ENCODE peak calls at places on chromosomes 5 and 9, in five cellular contexts. One of them, this sample, is unnamed.

GRCh38 chr9:114681594-114682332 is at the start of gene TEX48:
- DNase-seq in AG08396: peak; percentile 49
- DNase-seq in NCI-H1417: peak; percentile 84
- DNase-seq in activated T-helper 1 cell treated with Interleukin-2 at 50 U/mL for 16 hours: peak; percentile 63
- DNase-seq in frontal cortex: no peak
- DNase-seq in this sample: peak; percentile 73

GRCh38 chr9:114694719-114695269 is 12.8 kb upstream of the TEX48 start:
- DNase-seq in NCI-H1417: no peak
- DNase-seq in activated T-helper 1 cell treated with Interleukin-2 at 50 U/mL for 16 hours: no peak
- DNase-seq in AG08396: no peak
- DNase-seq in frontal cortex: no peak
- DNase-seq in this sample: no peak

GRCh38 chr5:94613583-94613982 is 4.8 kb downstream of the KIAA0825 start:
- DNase-seq in frontal cortex: no peak
- DNase-seq in activated T-helper 1 cell treated with Interleukin-2 at 50 U/mL for 16 hours: no peak
- DNase-seq in NCI-H1417: peak; percentile 16
- DNase-seq in AG08396: no peak
- DNase-seq in this sample: peak; percentile 5

GRCh38 chr5:150156033-150156381 is 362 bp upstream of the PDGFRB start:
- DNase-seq in NCI-H1417: peak; percentile 42
- DNase-seq in AG08396: no peak
- DNase-seq in frontal cortex: no peak
- DNase-seq in activated T-helper 1 cell treated with Interleukin-2 at 50 U/mL for 16 hours: no peak
- DNase-seq in this sample: no peak

GRCh38 chr5:62691946-62692345 is 113.3 kb downstream of the LRRC70 start:
- DNase-seq in AG08396: no peak
- DNase-seq in activated T-helper 1 cell treated with Interleukin-2 at 50 U/mL for 16 hours: no peak
- DNase-seq in frontal cortex: no peak
- DNase-seq in NCI-H1417: no peak
- DNase-seq in this sample: no peak

GRCh38 chr5:130141689-130142320 is 237.5 kb downstream of the CHSY3 start:
- DNase-seq in AG08396: peak; percentile 10
- DNase-seq in activated T-helper 1 cell treated with Interleukin-2 at 50 U/mL for 16 hours: no peak
- DNase-seq in NCI-H1417: peak; percentile 46
- DNase-seq in frontal cortex: no peak
- DNase-seq in this sample: peak; percentile 36

GRCh38 chr5:150243590-150243989 is 46.0 kb downstream of the CAMK2A start:
- DNase-seq in activated T-helper 1 cell treated with Interleukin-2 at 50 U/mL for 16 hours: no peak
- DNase-seq in AG08396: no peak
- DNase-seq in frontal cortex: no peak
- DNase-seq in NCI-H1417: no peak
- DNase-seq in this sample: no peak

GRCh38 chr5:175895701-175896102 is 24.3 kb downstream of the CPLX2 start:
- DNase-seq in frontal cortex: no peak
- DNase-seq in NCI-H1417: no peak
- DNase-seq in activated T-helper 1 cell treated with Interleukin-2 at 50 U/mL for 16 hours: peak; percentile 15
- DNase-seq in AG08396: no peak
- DNase-seq in this sample: peak; percentile 64

GRCh38 chr5:9112520-9113291 is 433.2 kb downstream of the SEMA5A start:
- DNase-seq in NCI-H1417: no peak
- DNase-seq in frontal cortex: no peak
- DNase-seq in activated T-helper 1 cell treated with Interleukin-2 at 50 U/mL for 16 hours: no peak
- DNase-seq in AG08396: no peak
- DNase-seq in this sample: no peak

GRCh38 chr9:14433841-14434511 is 120.0 kb upstream of the NFIB start:
- DNase-seq in activated T-helper 1 cell treated with Interleukin-2 at 50 U/mL for 16 hours: no peak
- DNase-seq in NCI-H1417: peak; percentile 71
- DNase-seq in frontal cortex: peak; percentile 6
- DNase-seq in AG08396: peak; percentile 24
- DNase-seq in this sample: no peak

GRCh38 chr5:149114403-149115312 is 26.6 kb upstream of the ABLIM3 start:
- DNase-seq in NCI-H1417: peak; percentile 69
- DNase-seq in AG08396: peak; percentile 68
- DNase-seq in frontal cortex: no peak
- DNase-seq in activated T-helper 1 cell treated with Interleukin-2 at 50 U/mL for 16 hours: peak; percentile 6
- DNase-seq in this sample: peak; percentile 39